ENCODE peak calls at places on chromosomes 13 and 19, in five cellular contexts. A is lower leg skin, X is omental fat pad, O is mucosa of descending colon, L is fibroblast of pulmonary artery. K is an unnamed sample.

GRCh38 chr13:101773062-101773461 is 320.6 kb downstream of the ITGBL1 start:
- DNase-seq in A (no peak), X (no peak), O (no peak), L (peak; percentile 3), K (no peak)

GRCh38 chr19:43618921-43619261 is 538 bp downstream of the ZNF428 start:
- DNase-seq in A (no peak), X (no peak), O (no peak), L (peak; percentile 39), K (no peak)

GRCh38 chr13:48564046-48564445 is 31.2 kb upstream of the RCBTB2 start:
- DNase-seq in A (no peak), X (no peak), O (no peak), L (no peak), K (no peak)

GRCh38 chr19:35458821-35459391 is 10.8 kb downstream of the FFAR2 start:
- DNase-seq in A (no peak), X (no peak), O (no peak), L (no peak), K (peak; percentile 70)

GRCh38 chr19:14119644-14120496 is 2.3 kb upstream of the PRKACA start:
- DNase-seq in A (no peak), X (no peak), O (no peak), L (no peak), K (no peak)

GRCh38 chr13:25927966-25928365 is 123.8 kb downstream of the SHISA2 start:
- DNase-seq in A (no peak), X (no peak), O (no peak), L (no peak), K (no peak)

GRCh38 chr13:30681489-30682242 is 53.7 kb upstream of the ALOX5AP start:
- DNase-seq in A (no peak), X (no peak), O (no peak), L (peak; percentile 74), K (no peak)

GRCh38 chr19:34082289-34083077 is 89.8 kb upstream of the LSM14A start:
- DNase-seq in A (no peak), X (no peak), O (no peak), L (no peak), K (no peak)

GRCh38 chr19:56117376-56117884 is 3.7 kb downstream of the ZNF787 start:
- DNase-seq in A (no peak), X (no peak), O (peak; percentile 66), L (no peak), K (no peak)

GRCh38 chr19:13089139-13089856 is 13.4 kb downstream of the LYL1 start:
- DNase-seq in A (no peak), X (no peak), O (no peak), L (no peak), K (no peak)

GRCh38 chr13:41634407-41634806 is 177.1 kb downstream of the RGCC start:
- DNase-seq in A (no peak), X (no peak), O (no peak), L (no peak), K (no peak)

GRCh38 chr19:48351341-48351752 is 12.4 kb downstream of the TMEM143 start:
- DNase-seq in A (peak; percentile 93), X (peak; percentile 73), O (peak; percentile 90), L (peak; percentile 65), K (peak; percentile 76)

GRCh38 chr19:1672038-1672768 is 19.8 kb upstream of the TCF3 start:
- DNase-seq in A (no peak), X (no peak), O (peak; percentile 60), L (peak; percentile 48), K (no peak)

GRCh38 chr19:38977445-38978314 is 2.1 kb upstream of the FBXO17 start:
- DNase-seq in A (no peak), X (no peak), O (no peak), L (no peak), K (no peak)

GRCh38 chr19:13022111-13022858 is 27.0 kb downstream of the NFIX start:
- DNase-seq in A (no peak), X (no peak), O (no peak), L (no peak), K (no peak)

GRCh38 chr13:96860829-96861228 is 133.4 kb downstream of the OXGR1 start:
- DNase-seq in A (no peak), X (no peak), O (no peak), L (no peak), K (no peak)

GRCh38 chr19:52190679-52191293 is 934 bp downstream of the PPP2R1A start:
- DNase-seq in A (peak; percentile 91), X (no peak), O (peak; percentile 67), L (peak; percentile 45), K (no peak)

GRCh38 chr13:113089693-113090414 is 15.7 kb upstream of the F7 start:
- DNase-seq in A (no peak), X (no peak), O (no peak), L (no peak), K (no peak)

GRCh38 chr19:7605490-7606222 is 10.0 kb downstream of the CAMSAP3 start:
- DNase-seq in A (no peak), X (no peak), O (no peak), L (peak; percentile 31), K (no peak)

GRCh38 chr13:66087149-66087780 is 1142.9 kb downstream of the PCDH9 start:
- DNase-seq in A (no peak), X (no peak), O (no peak), L (peak; percentile 63), K (no peak)

GRCh38 chr13:85286081-85286480 is 513.1 kb downstream of the SLITRK6 start:
- DNase-seq in A (no peak), X (no peak), O (no peak), L (peak; percentile 37), K (no peak)

DNA sequence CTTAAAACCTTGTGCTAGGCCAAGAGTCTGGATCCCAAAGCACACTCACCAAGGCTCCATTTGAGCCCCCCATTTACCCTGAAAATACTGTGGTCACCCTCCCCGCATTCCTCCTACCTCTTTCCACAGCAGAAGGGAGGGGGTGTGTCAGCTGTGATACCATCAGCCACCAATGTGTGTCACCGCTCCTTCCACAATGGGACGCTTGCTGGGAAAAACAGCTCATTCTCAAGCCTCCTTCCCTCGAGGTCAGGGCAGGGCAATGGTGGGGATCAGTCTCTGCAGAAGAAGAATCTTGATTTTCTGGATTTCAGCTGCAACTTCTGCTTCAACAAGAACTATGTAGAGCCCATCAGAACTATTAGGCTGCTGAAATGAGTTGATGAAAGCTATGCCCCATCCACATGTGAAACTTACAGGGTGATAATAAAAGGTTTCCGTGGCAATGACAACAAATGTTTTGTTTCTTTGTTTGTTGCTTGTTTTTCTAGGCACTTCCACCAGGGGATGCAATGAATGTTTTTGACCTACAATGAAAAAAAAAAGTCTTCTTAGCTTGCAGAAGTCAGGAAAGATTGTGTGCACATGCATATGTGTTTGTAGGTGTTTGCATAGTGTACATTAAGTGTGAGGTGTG is 26.4 kb upstream of the ZNF507 start:
- DNase-seq in A (no peak), X (no peak), O (no peak), L (peak; percentile 13), K (no peak)
- TF ChIP-seq CTCF in A (no peak), X (no peak), O (no peak), L (peak; percentile 16), K (no peak)

GRCh38 chr13:60091573-60091972 is 72.2 kb downstream of the DIAPH3 start:
- DNase-seq in A (no peak), X (no peak), O (no peak), L (no peak), K (no peak)
- TF ChIP-seq CTCF in A (no peak), X (no peak), O (no peak), L (peak; percentile 25), K (no peak)

GRCh38 chr13:99605417-99606321 is 104.4 kb downstream of the TM9SF2 start:
- DNase-seq in A (peak; percentile 88), X (no peak), O (peak; percentile 77), L (no peak), K (no peak)
- TF ChIP-seq CTCF in A (no peak), X (no peak), O (peak; percentile 16), L (peak; percentile 10), K (no peak)

DNA sequence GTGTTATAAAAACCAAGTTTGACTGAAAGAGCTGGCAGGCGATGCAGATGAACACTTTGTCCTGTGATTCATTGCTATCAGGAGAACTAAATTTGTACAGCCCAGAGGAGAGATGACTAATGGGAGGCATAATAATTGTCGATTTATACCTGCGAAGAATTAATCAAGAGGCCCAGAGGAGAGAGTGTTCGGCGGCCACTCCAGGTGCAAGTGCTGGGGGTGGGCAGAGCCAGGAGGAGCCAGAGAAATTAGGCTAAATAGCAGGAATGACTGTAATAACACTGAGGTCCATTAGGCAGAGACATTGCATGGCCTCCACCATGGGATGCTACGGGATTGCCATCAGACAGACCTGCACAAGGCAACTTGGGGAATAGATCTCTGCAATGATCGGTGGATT is 107.7 kb upstream of the UQCRFS1 start:
- DNase-seq in A (peak; percentile 75), X (no peak), O (no peak), L (no peak), K (no peak)
- TF ChIP-seq CTCF in A (no peak), X (no peak), O (no peak), L (no peak), K (no peak)

DNA sequence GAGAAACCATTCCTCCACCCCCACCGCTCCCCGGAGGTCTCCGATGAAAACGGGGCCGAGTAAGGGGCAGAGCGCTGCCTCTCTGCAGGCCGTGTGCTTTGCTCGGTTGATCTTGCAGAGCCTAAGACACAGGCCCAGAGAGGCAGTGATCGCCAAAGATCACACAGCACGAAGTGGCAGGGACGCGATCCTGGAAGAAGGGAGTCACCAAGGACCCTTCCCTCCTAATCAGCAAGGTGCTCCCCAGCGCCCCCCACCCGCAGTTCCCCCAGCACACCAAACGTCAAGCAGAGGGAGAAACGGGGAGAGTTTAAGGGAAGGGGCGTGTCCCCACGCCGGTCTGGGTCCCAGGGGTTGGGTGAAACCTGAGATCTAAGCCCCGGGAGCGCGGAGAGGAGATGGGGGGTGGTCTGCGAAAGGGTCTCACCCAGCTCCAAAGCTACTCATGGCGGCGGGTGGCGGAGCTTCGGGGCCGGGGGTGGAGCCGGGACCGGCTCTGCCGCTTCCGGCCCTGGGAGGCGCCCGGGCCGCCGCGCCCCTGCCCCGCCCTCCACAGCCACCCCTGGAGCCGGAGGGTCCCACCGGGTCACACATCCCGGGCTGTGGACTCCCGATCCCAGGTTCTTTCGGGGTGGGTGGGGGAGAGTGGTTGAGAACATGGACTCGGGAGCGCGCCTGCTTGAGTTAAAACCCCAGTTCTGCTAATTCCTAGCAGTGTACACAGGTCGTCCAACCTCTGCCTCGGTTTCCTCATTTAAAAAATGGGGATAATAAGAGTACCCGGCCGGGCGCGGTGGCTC is at the start of gene EML2:
- DNase-seq in A (peak; percentile 91), X (no peak), O (peak; percentile 86), L (no peak), K (no peak)
- TF ChIP-seq CTCF in A (no peak), X (no peak), O (no peak), L (peak; percentile 14), K (peak; percentile 35)

DNA sequence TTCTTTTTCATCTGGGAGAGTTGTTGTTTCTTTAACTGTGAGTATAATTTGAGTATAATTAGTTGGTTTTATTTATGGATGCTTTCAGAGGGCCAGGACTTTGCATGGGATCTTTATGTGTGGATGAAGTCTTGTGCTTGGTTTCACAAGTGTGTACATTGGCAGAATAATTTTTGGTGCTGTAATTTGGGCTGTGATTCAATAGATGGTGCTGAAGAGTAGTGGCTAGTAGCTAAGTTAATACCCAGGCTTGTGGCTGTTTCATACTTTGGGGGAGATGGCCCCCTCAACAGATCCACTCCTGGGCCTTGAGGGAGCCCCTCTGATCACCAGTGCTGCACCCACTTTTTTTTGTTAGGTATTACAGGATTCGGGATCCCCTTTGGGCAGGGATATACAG is 1142.4 kb downstream of the SLITRK1 start:
- DNase-seq in A (no peak), X (no peak), O (no peak), L (peak; percentile 48), K (no peak)
- TF ChIP-seq CTCF in A (no peak), X (no peak), O (no peak), L (peak; percentile 53), K (no peak)

GRCh38 chr13:37640499-37640898 is 41.9 kb upstream of the POSTN start:
- DNase-seq in A (no peak), X (no peak), O (no peak), L (peak; percentile 91), K (no peak)
- TF ChIP-seq CTCF in A (no peak), X (no peak), O (no peak), L (peak; percentile 82), K (no peak)